ENCODE peak calls at places on chromosomes 6 and 20, in nine cellular contexts. V is aorta, Y is heart right ventricle, C is right cardiac atrium, A is heart left ventricle, X is lower lobe of right lung, P is fibroblast of lung, H is endodermal cell, G is tibial artery. B is an unnamed sample.
A peak's percentile ranks its signal among the peaks of the same experiment; 100 is the strongest.

GRCh38 chr6:157432231-157432630 is 51.2 kb downstream of the ZDHHC14 start:
- DNase-seq in P (no peak), V (no peak), Y (no peak), A (no peak), C (no peak), G (no peak), H (no peak), X (no peak), B (no peak)

GRCh38 chr6:163529605-163530004 is 115.1 kb downstream of the QKI start:
- DNase-seq in P (peak; percentile 95), A (no peak), X (no peak), V (no peak), H (no peak), G (no peak), C (no peak), Y (no peak), B (no peak)

GRCh38 chr6:117601811-117602150 is 530 bp downstream of the GOPC start:
- DNase-seq in A (no peak), Y (no peak), C (peak; percentile 14), H (no peak), X (no peak), V (no peak), P (no peak), G (no peak), B (no peak)

GRCh38 chr20:62980970-62981369 is 25.8 kb downstream of the BHLHE23 start:
- DNase-seq in Y (no peak), G (no peak), V (no peak), X (no peak), H (no peak), P (no peak), A (no peak), C (no peak), B (no peak)

GRCh38 chr20:23022849-23023248 is 12.3 kb upstream of the SSTR4 start:
- DNase-seq in A (no peak), G (no peak), C (no peak), H (no peak), X (no peak), Y (no peak), V (no peak), P (peak; percentile 48), B (no peak)

GRCh38 chr6:9862603-9863167 is 552.2 kb downstream of the TFAP2A start:
- DNase-seq in C (no peak), X (no peak), Y (no peak), P (no peak), A (no peak), G (no peak), V (no peak), H (no peak), B (no peak)

GRCh38 chr20:44615876-44616603 is 33.7 kb downstream of the PKIG start:
- DNase-seq in P (no peak), Y (no peak), X (no peak), G (no peak), H (no peak), C (peak; percentile 59), V (peak; percentile 44), A (no peak), B (no peak)

GRCh38 chr20:51563597-51564332 is 21.2 kb upstream of the NFATC2 start:
- DNase-seq in X (peak; percentile 51), P (peak; percentile 90), G (peak; percentile 74), V (peak; percentile 81), A (peak; percentile 65), C (peak; percentile 79), Y (peak; percentile 68), H (peak; percentile 88), B (peak; percentile 90)

GRCh38 chr6:164109770-164110140 is 695.2 kb downstream of the QKI start:
- DNase-seq in P (peak; percentile 35), X (peak; percentile 60), A (peak; percentile 62), V (peak; percentile 63), H (peak; percentile 75), G (peak; percentile 32), C (peak; percentile 58), Y (peak; percentile 52), B (no peak)

GRCh38 chr20:44087857-44088120 is 99.2 kb downstream of the JPH2 start:
- DNase-seq in A (no peak), H (no peak), P (no peak), V (no peak), C (no peak), Y (no peak), G (no peak), X (no peak), B (no peak)

GRCh38 chr6:141107562-141108160 is 1025.1 kb upstream of the GJE1 start:
- DNase-seq in Y (no peak), A (no peak), H (no peak), P (peak; percentile 76), G (no peak), V (no peak), C (no peak), X (no peak), B (no peak)

GRCh38 chr6:46172176-46172575 is 1.4 kb upstream of the ENPP5 start:
- DNase-seq in C (no peak), X (no peak), Y (no peak), G (no peak), A (no peak), H (no peak), P (no peak), V (no peak), B (no peak)

GRCh38 chr6:107047807-107048206 is 19.8 kb downstream of the MTRES1 start:
- DNase-seq in C (no peak), G (no peak), V (no peak), H (no peak), X (no peak), Y (no peak), P (no peak), A (no peak), B (no peak)

GRCh38 chr6:170024940-170025339 is 265.9 kb downstream of the DLL1 start:
- DNase-seq in A (peak; percentile 41), Y (no peak), G (peak; percentile 17), V (peak; percentile 29), X (no peak), H (peak; percentile 20), C (peak; percentile 57), P (no peak), B (no peak)

GRCh38 chr20:50783903-50784302 is 11.0 kb upstream of the BCAS4 start:
- DNase-seq in P (no peak), A (no peak), C (no peak), G (no peak), H (no peak), Y (no peak), V (no peak), X (peak; percentile 31), B (no peak)

GRCh38 chr20:44540834-44541233 is 19.0 kb upstream of the SERINC3 start:
- DNase-seq in H (no peak), C (no peak), P (peak; percentile 90), A (no peak), G (no peak), Y (no peak), X (no peak), V (no peak), B (no peak)

GRCh38 chr6:148657053-148657452 is 89.8 kb upstream of the UST start:
- DNase-seq in H (no peak), G (peak; percentile 40), Y (no peak), C (peak; percentile 36), A (no peak), P (peak; percentile 28), X (no peak), V (peak; percentile 65), B (peak; percentile 64)

GRCh38 chr20:29689411-29690225 is 1567.8 kb upstream of the DEFB115 start:
- DNase-seq in G (peak; percentile 16), A (no peak), P (no peak), C (peak; percentile 28), V (no peak), Y (peak; percentile 22), H (no peak), X (peak; percentile 32), B (no peak)

GRCh38 chr20:29690274-29690673 is 1567.2 kb upstream of the DEFB115 start:
- DNase-seq in P (no peak), A (no peak), V (no peak), H (no peak), Y (no peak), X (peak; percentile 38), C (no peak), G (peak; percentile 11), B (no peak)

DNA sequence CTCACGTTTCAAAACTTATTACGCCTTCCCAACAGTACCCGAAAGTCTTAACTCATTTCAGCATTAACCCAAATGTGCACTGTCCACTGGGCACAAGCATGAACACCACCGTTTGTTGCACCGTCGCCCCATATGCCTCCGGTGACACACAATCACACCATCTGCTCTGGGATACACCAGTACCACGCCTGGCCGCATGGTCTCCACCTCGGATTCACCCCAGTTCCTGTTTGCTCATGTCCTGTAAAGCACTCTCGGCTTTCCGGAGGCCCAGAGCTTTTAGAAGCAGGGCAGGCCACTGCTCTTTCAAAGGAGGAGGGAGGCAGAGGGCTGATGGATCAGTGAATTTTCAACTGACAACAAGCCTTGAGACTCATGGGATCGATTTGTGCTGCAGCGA is 1570.0 kb upstream of the DEFB115 start:
- DNase-seq in V (no peak), A (no peak), Y (no peak), P (no peak), X (no peak), H (no peak), C (no peak), G (peak; percentile 15), B (no peak)
- H3K9me3 ChIP-seq in V (no peaks in the 10 kb centered on the region), A (no peaks in the 10 kb centered on the region), Y (no peaks in the 10 kb centered on the region), P (no peaks in the 10 kb centered on the region), X (peaks cover 5% of the 10 kb centered on the region), H (peaks cover 23% of the 10 kb centered on the region), C (no peaks in the 10 kb centered on the region), G (peaks cover 11% of the 10 kb centered on the region), B (no peaks in the 10 kb centered on the region)

DNA sequence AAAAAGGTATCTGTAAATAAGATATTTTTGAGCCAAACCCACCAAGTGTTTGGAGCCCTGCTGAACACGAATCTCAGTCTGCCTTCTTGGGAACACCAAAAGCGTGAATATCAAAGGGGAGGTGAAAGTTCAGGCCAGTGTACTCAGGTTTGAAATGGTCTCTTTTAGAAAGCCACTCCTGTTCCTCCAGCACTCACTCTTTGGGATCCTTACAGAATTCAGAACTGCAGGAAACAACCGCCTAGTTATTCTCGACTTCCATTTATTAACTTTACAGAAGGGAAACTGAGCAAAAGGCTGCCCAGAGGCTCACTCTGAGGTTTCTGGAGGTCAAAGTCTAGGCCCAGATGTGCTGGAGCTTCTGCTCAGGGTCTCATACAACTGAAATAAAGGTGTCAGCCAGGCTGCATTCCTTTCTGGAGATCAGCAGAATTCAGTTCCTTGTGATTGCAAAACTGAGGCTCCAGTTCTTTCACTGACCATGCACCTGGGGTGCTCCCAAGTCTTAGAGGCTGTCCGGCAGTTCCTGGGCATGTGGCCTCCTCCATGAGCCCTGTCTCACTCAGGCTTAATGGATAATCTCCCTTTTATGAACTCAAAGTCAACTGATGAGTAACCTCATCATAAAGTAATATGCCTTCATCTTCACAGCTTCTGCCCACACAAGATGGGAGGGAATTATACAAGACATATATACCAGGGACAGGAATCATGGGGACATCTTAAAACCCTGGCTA is 65.5 kb upstream of the TNFAIP3 start:
- DNase-seq in P (no peak), C (no peak), H (no peak), A (no peak), G (no peak), X (no peak), V (no peak), Y (no peak), B (no peak)
- H3K4me1 ChIP-seq in P (no peaks in the 10 kb centered on the region), C (peaks cover 4% of the 10 kb centered on the region), H (peaks cover 3% of the 10 kb centered on the region), A (no peaks in the 10 kb centered on the region), G (no peaks in the 10 kb centered on the region), X (no peaks in the 10 kb centered on the region), V (no peaks in the 10 kb centered on the region), Y (no peaks in the 10 kb centered on the region), B (peaks cover 11% of the 10 kb centered on the region)

GRCh38 chr6:26609463-26609862 is 12.7 kb downstream of the ABT1 start:
- DNase-seq in X (no peak), C (no peak), Y (no peak), P (no peak), H (no peak), A (no peak), G (no peak), V (no peak), B (no peak)
- H3K9me3 ChIP-seq in X (no peaks in the 10 kb centered on the region), C (no peaks in the 10 kb centered on the region), Y (no peaks in the 10 kb centered on the region), P (no peaks in the 10 kb centered on the region), H (no peaks in the 10 kb centered on the region), A (no peaks in the 10 kb centered on the region), G (no peaks in the 10 kb centered on the region), V (no peaks in the 10 kb centered on the region), B (no peaks in the 10 kb centered on the region)

GRCh38 chr6:142845624-142846458 is 99.1 kb downstream of the HIVEP2 start:
- DNase-seq in A (peak; percentile 91), V (peak; percentile 83), G (peak; percentile 81), C (peak; percentile 90), X (peak; percentile 82), P (peak; percentile 86), Y (peak; percentile 93), H (peak; percentile 87), B (peak; percentile 83)
- H3K4me1 ChIP-seq in A (peaks cover 61% of the 10 kb centered on the region), V (peaks cover 9% of the 10 kb centered on the region), G (peaks cover 45% of the 10 kb centered on the region), C (peaks cover 11% of the 10 kb centered on the region), X (peaks cover 63% of the 10 kb centered on the region), P (peaks cover 29% of the 10 kb centered on the region), Y (peaks cover 50% of the 10 kb centered on the region), H (peaks cover 13% of the 10 kb centered on the region), B (peaks cover 65% of the 10 kb centered on the region)

B was measured in right atrium auricular region.